ENCODE peak calls at places on chromosomes 7 and 10, in four cellular contexts. Z is HEK293T; X is CD4-positive, alpha-beta memory T cell; E is dorsolateral prefrontal cortex. O is an unnamed sample.

GRCh38 chr10:119031496-119032059 is 2.1 kb downstream of the NANOS1 start:
- DNase-seq in Z (no peak), X (no peak), E (no peak), O (no peak)

GRCh38 chr10:130300608-130301025 is 164.4 kb downstream of the GLRX3 start:
- DNase-seq in Z (no peak), X (no peak), E (no peak), O (no peak)

GRCh38 chr10:70915806-70916205 is 27.4 kb upstream of the PCBD1 start:
- DNase-seq in Z (no peak), X (no peak), E (no peak), O (no peak)

GRCh38 chr7:44561962-44562621 is 11.6 kb downstream of the DDX56 start:
- DNase-seq in Z (no peak), X (no peak), E (no peak), O (peak; percentile 51)

GRCh38 chr10:97771913-97772823 is at the start of gene SFRP5:
- DNase-seq in Z (no peak), X (no peak), E (no peak), O (no peak)

GRCh38 chr10:5574642-5575131 is 49.9 kb downstream of the CALML3 start:
- DNase-seq in Z (no peak), X (no peak), E (no peak), O (no peak)

GRCh38 chr10:69409176-69409495 is 7.6 kb downstream of the TACR2 start:
- DNase-seq in Z (no peak), X (no peak), E (no peak), O (no peak)

GRCh38 chr10:30671011-30671616 is 41.6 kb upstream of the LYZL2 start:
- DNase-seq in Z (peak; percentile 44), X (no peak), E (no peak), O (peak; percentile 6)

GRCh38 chr10:115947104-115947503 is 325.9 kb downstream of the GFRA1 start:
- DNase-seq in Z (no peak), X (no peak), E (no peak), O (no peak)

GRCh38 chr10:26269754-26270153 is 53.2 kb downstream of the GAD2 start:
- DNase-seq in Z (peak; percentile 65), X (no peak), E (no peak), O (no peak)

O was measured in caudate nucleus.